ENCODE peak calls at places on chromosomes 12 and 14, in five cellular contexts. M is stomach, R is colonic mucosa, T is AG10803, E is amniotic epithelial cell. P is an unnamed sample.
A peak's percentile ranks its signal among the peaks of the same experiment; 100 is the strongest.

GRCh38 chr12:60123443-60124000 is 527.7 kb downstream of the SLC16A7 start:
- DNase-seq in M (no peak), R (no peak), T (peak; percentile 49), E (peak; percentile 7), P (no peak)

GRCh38 chr12:75974323-75975273 is 57.0 kb downstream of the PHLDA1 start:
- DNase-seq in M (no peak), R (no peak), T (no peak), E (no peak), P (no peak)

GRCh38 chr12:74608376-74608775 is 70.7 kb downstream of the ATXN7L3B start:
- DNase-seq in M (no peak), R (no peak), T (no peak), E (no peak), P (no peak)

GRCh38 chr14:89550761-89551283 is 133.8 kb upstream of the FOXN3 start:
- DNase-seq in M (no peak), R (no peak), T (no peak), E (peak; percentile 34), P (no peak)

GRCh38 chr12:67431436-67432049 is 162.4 kb downstream of the CAND1 start:
- DNase-seq in M (no peak), R (no peak), T (peak; percentile 26), E (peak; percentile 52), P (no peak)

GRCh38 chr14:58969951-58970751 is 218.3 kb upstream of the DAAM1 start:
- DNase-seq in M (no peak), R (no peak), T (peak; percentile 10), E (peak; percentile 8), P (no peak)

GRCh38 chr14:105930572-105930971 is 404.2 kb downstream of the TMEM121 start:
- DNase-seq in M (no peak), R (no peak), T (no peak), E (no peak), P (no peak)

GRCh38 chr14:102278631-102278935 is 26.4 kb downstream of the MOK start:
- DNase-seq in M (no peak), R (no peak), T (no peak), E (no peak), P (no peak)

GRCh38 chr12:130145731-130146130 is 16.5 kb upstream of the FZD10 start:
- DNase-seq in M (no peak), R (no peak), T (no peak), E (no peak), P (no peak)

GRCh38 chr12:49623142-49623899 is at the start of gene PRPF40B:
- DNase-seq in M (peak; percentile 93), R (peak; percentile 89), T (peak; percentile 78), E (peak; percentile 72), P (peak; percentile 94)

GRCh38 chr12:111767362-111768158 is 827 bp downstream of the ALDH2 start:
- DNase-seq in M (no peak), R (peak; percentile 66), T (peak; percentile 32), E (peak; percentile 43), P (peak; percentile 37)

GRCh38 chr12:90954921-90955320 is at the start of gene CCER1:
- DNase-seq in M (no peak), R (no peak), T (no peak), E (no peak), P (no peak)

GRCh38 chr12:28253175-28253641 is 63.0 kb downstream of the CCDC91 start:
- DNase-seq in M (no peak), R (no peak), T (no peak), E (peak; percentile 83), P (peak; percentile 43)

GRCh38 chr14:104099096-104100041 is 13.9 kb downstream of the ASPG start:
- DNase-seq in M (no peak), R (no peak), T (no peak), E (no peak), P (no peak)

GRCh38 chr14:51302319-51303030 is 62.4 kb downstream of the TMX1 start:
- DNase-seq in M (no peak), R (no peak), T (peak; percentile 55), E (peak; percentile 24), P (peak; percentile 36)

GRCh38 chr12:114668151-114668891 is 15.7 kb downstream of the TBX3 start:
- DNase-seq in M (peak; percentile 82), R (peak; percentile 89), T (peak; percentile 79), E (peak; percentile 81), P (peak; percentile 91)

GRCh38 chr12:31007636-31008175 is 66.0 kb upstream of the DDX11 start:
- DNase-seq in M (no peak), R (no peak), T (no peak), E (no peak), P (no peak)

GRCh38 chr12:60262378-60262777 is 666.5 kb downstream of the SLC16A7 start:
- DNase-seq in M (no peak), R (no peak), T (no peak), E (no peak), P (no peak)

GRCh38 chr14:87888136-87888999 is 104.6 kb downstream of the GALC start:
- DNase-seq in M (no peak), R (peak; percentile 29), T (no peak), E (no peak), P (no peak)

GRCh38 chr12:13365782-13366366 is 169.3 kb downstream of the EMP1 start:
- DNase-seq in M (no peak), R (no peak), T (no peak), E (no peak), P (no peak)

GRCh38 chr14:25006961-25007795 is 42.8 kb downstream of the STXBP6 start:
- DNase-seq in M (no peak), R (no peak), T (peak; percentile 91), E (peak; percentile 93), P (peak; percentile 82)

GRCh38 chr12:52119398-52120254 is 40.1 kb downstream of the SMIM41 start:
- DNase-seq in M (peak; percentile 77), R (peak; percentile 63), T (no peak), E (no peak), P (peak; percentile 28)

GRCh38 chr14:92759300-92759678 is 10.9 kb upstream of the LGMN start:
- DNase-seq in M (peak; percentile 33), R (peak; percentile 44), T (peak; percentile 30), E (peak; percentile 52), P (no peak)

GRCh38 chr12:30599631-30600030 is 96.0 kb downstream of the IPO8 start:
- DNase-seq in M (no peak), R (no peak), T (no peak), E (peak; percentile 16), P (peak; percentile 41)

GRCh38 chr12:29158364-29158763 is 9.3 kb downstream of the FAR2 start:
- DNase-seq in M (no peak), R (no peak), T (no peak), E (no peak), P (no peak)

P was measured in adipocyte.